ENCODE peak calls at places on chromosomes 12 and 14, in nine cellular contexts. One of them, this sample, is unnamed.

GRCh38 chr14:33280646-33281045 is 342.0 kb downstream of the NPAS3 start:
- DNase-seq in tibial nerve: no peak
- DNase-seq in activated CD4-positive, alpha-beta T cell treated with anti-CD3 and anti-CD28 coated beads, Interleukin-2, amount 50 U/mL, for 48 hours: no peak
- DNase-seq in activated CD8-positive, alpha-beta memory T cell treated with anti-CD3 and anti-CD28 coated beads, Interleukin-2, amount 50 U/mL, for 48 hours: no peak
- DNase-seq in GM20000: no peak
- DNase-seq in stimulated activated CD4-positive, alpha-beta T cell treated with anti-CD3 and anti-CD28 coated beads, TNF-alpha, amount 100 ng/mL, for 4 hours: no peak
- DNase-seq in CD8-positive, alpha-beta memory T cell: no peak
- DNase-seq in naive thymus-derived CD4-positive, alpha-beta T cell: no peak
- DNase-seq in tibial artery: no peak
- DNase-seq in this sample: no peak

GRCh38 chr12:121301876-121302275 is 5.4 kb upstream of the CAMKK2 start:
- DNase-seq in GM20000: no peak
- DNase-seq in naive thymus-derived CD4-positive, alpha-beta T cell: no peak
- DNase-seq in stimulated activated CD4-positive, alpha-beta T cell treated with anti-CD3 and anti-CD28 coated beads, TNF-alpha, amount 100 ng/mL, for 4 hours: no peak
- DNase-seq in tibial artery: no peak
- DNase-seq in activated CD4-positive, alpha-beta T cell treated with anti-CD3 and anti-CD28 coated beads, Interleukin-2, amount 50 U/mL, for 48 hours: no peak
- DNase-seq in tibial nerve: no peak
- DNase-seq in activated CD8-positive, alpha-beta memory T cell treated with anti-CD3 and anti-CD28 coated beads, Interleukin-2, amount 50 U/mL, for 48 hours: no peak
- DNase-seq in CD8-positive, alpha-beta memory T cell: no peak
- DNase-seq in this sample: no peak

GRCh38 chr12:666766-667308 is 3.6 kb upstream of the NINJ2 start:
- DNase-seq in tibial nerve: no peak
- DNase-seq in stimulated activated CD4-positive, alpha-beta T cell treated with anti-CD3 and anti-CD28 coated beads, TNF-alpha, amount 100 ng/mL, for 4 hours: no peak
- DNase-seq in activated CD8-positive, alpha-beta memory T cell treated with anti-CD3 and anti-CD28 coated beads, Interleukin-2, amount 50 U/mL, for 48 hours: no peak
- DNase-seq in GM20000: no peak
- DNase-seq in tibial artery: no peak
- DNase-seq in activated CD4-positive, alpha-beta T cell treated with anti-CD3 and anti-CD28 coated beads, Interleukin-2, amount 50 U/mL, for 48 hours: peak
- DNase-seq in CD8-positive, alpha-beta memory T cell: no peak
- DNase-seq in naive thymus-derived CD4-positive, alpha-beta T cell: peak
- DNase-seq in this sample: no peak

GRCh38 chr12:89235189-89235993 is 116.9 kb downstream of the DUSP6 start:
- DNase-seq in activated CD4-positive, alpha-beta T cell treated with anti-CD3 and anti-CD28 coated beads, Interleukin-2, amount 50 U/mL, for 48 hours: no peak
- DNase-seq in GM20000: no peak
- DNase-seq in tibial artery: no peak
- DNase-seq in stimulated activated CD4-positive, alpha-beta T cell treated with anti-CD3 and anti-CD28 coated beads, TNF-alpha, amount 100 ng/mL, for 4 hours: no peak
- DNase-seq in CD8-positive, alpha-beta memory T cell: no peak
- DNase-seq in naive thymus-derived CD4-positive, alpha-beta T cell: peak
- DNase-seq in tibial nerve: no peak
- DNase-seq in activated CD8-positive, alpha-beta memory T cell treated with anti-CD3 and anti-CD28 coated beads, Interleukin-2, amount 50 U/mL, for 48 hours: no peak
- DNase-seq in this sample: no peak

GRCh38 chr14:36428350-36428749 is 91.7 kb downstream of the NKX2-1 start:
- DNase-seq in tibial artery: no peak
- DNase-seq in tibial nerve: no peak
- DNase-seq in activated CD4-positive, alpha-beta T cell treated with anti-CD3 and anti-CD28 coated beads, Interleukin-2, amount 50 U/mL, for 48 hours: no peak
- DNase-seq in GM20000: no peak
- DNase-seq in naive thymus-derived CD4-positive, alpha-beta T cell: no peak
- DNase-seq in CD8-positive, alpha-beta memory T cell: no peak
- DNase-seq in activated CD8-positive, alpha-beta memory T cell treated with anti-CD3 and anti-CD28 coated beads, Interleukin-2, amount 50 U/mL, for 48 hours: no peak
- DNase-seq in stimulated activated CD4-positive, alpha-beta T cell treated with anti-CD3 and anti-CD28 coated beads, TNF-alpha, amount 100 ng/mL, for 4 hours: no peak
- DNase-seq in this sample: no peak

GRCh38 chr12:114742363-114742762 is 58.4 kb upstream of the TBX3 start:
- DNase-seq in activated CD8-positive, alpha-beta memory T cell treated with anti-CD3 and anti-CD28 coated beads, Interleukin-2, amount 50 U/mL, for 48 hours: no peak
- DNase-seq in naive thymus-derived CD4-positive, alpha-beta T cell: no peak
- DNase-seq in activated CD4-positive, alpha-beta T cell treated with anti-CD3 and anti-CD28 coated beads, Interleukin-2, amount 50 U/mL, for 48 hours: no peak
- DNase-seq in tibial artery: no peak
- DNase-seq in GM20000: no peak
- DNase-seq in CD8-positive, alpha-beta memory T cell: no peak
- DNase-seq in tibial nerve: no peak
- DNase-seq in stimulated activated CD4-positive, alpha-beta T cell treated with anti-CD3 and anti-CD28 coated beads, TNF-alpha, amount 100 ng/mL, for 4 hours: no peak
- DNase-seq in this sample: no peak

GRCh38 chr14:47391105-47391504 is 284.3 kb downstream of the MDGA2 start:
- DNase-seq in activated CD4-positive, alpha-beta T cell treated with anti-CD3 and anti-CD28 coated beads, Interleukin-2, amount 50 U/mL, for 48 hours: no peak
- DNase-seq in tibial nerve: no peak
- DNase-seq in CD8-positive, alpha-beta memory T cell: no peak
- DNase-seq in naive thymus-derived CD4-positive, alpha-beta T cell: no peak
- DNase-seq in tibial artery: no peak
- DNase-seq in stimulated activated CD4-positive, alpha-beta T cell treated with anti-CD3 and anti-CD28 coated beads, TNF-alpha, amount 100 ng/mL, for 4 hours: no peak
- DNase-seq in GM20000: no peak
- DNase-seq in activated CD8-positive, alpha-beta memory T cell treated with anti-CD3 and anti-CD28 coated beads, Interleukin-2, amount 50 U/mL, for 48 hours: no peak
- DNase-seq in this sample: no peak

GRCh38 chr14:104665663-104666522 is 23.5 kb upstream of the INF2 start:
- DNase-seq in activated CD8-positive, alpha-beta memory T cell treated with anti-CD3 and anti-CD28 coated beads, Interleukin-2, amount 50 U/mL, for 48 hours: no peak
- DNase-seq in stimulated activated CD4-positive, alpha-beta T cell treated with anti-CD3 and anti-CD28 coated beads, TNF-alpha, amount 100 ng/mL, for 4 hours: no peak
- DNase-seq in activated CD4-positive, alpha-beta T cell treated with anti-CD3 and anti-CD28 coated beads, Interleukin-2, amount 50 U/mL, for 48 hours: peak
- DNase-seq in tibial nerve: peak
- DNase-seq in CD8-positive, alpha-beta memory T cell: no peak
- DNase-seq in GM20000: no peak
- DNase-seq in naive thymus-derived CD4-positive, alpha-beta T cell: peak
- DNase-seq in tibial artery: no peak
- DNase-seq in this sample: peak

GRCh38 chr14:49692895-49693737 is at the start of gene KLHDC1:
- DNase-seq in activated CD8-positive, alpha-beta memory T cell treated with anti-CD3 and anti-CD28 coated beads, Interleukin-2, amount 50 U/mL, for 48 hours: peak
- DNase-seq in GM20000: peak
- DNase-seq in stimulated activated CD4-positive, alpha-beta T cell treated with anti-CD3 and anti-CD28 coated beads, TNF-alpha, amount 100 ng/mL, for 4 hours: peak
- DNase-seq in tibial nerve: peak
- DNase-seq in tibial artery: peak
- DNase-seq in CD8-positive, alpha-beta memory T cell: peak
- DNase-seq in activated CD4-positive, alpha-beta T cell treated with anti-CD3 and anti-CD28 coated beads, Interleukin-2, amount 50 U/mL, for 48 hours: peak
- DNase-seq in naive thymus-derived CD4-positive, alpha-beta T cell: peak
- DNase-seq in this sample: peak

GRCh38 chr12:120692524-120693033 is 5.6 kb downstream of the MLEC start:
- DNase-seq in tibial artery: no peak
- DNase-seq in naive thymus-derived CD4-positive, alpha-beta T cell: no peak
- DNase-seq in CD8-positive, alpha-beta memory T cell: no peak
- DNase-seq in GM20000: no peak
- DNase-seq in activated CD8-positive, alpha-beta memory T cell treated with anti-CD3 and anti-CD28 coated beads, Interleukin-2, amount 50 U/mL, for 48 hours: no peak
- DNase-seq in activated CD4-positive, alpha-beta T cell treated with anti-CD3 and anti-CD28 coated beads, Interleukin-2, amount 50 U/mL, for 48 hours: no peak
- DNase-seq in tibial nerve: no peak
- DNase-seq in stimulated activated CD4-positive, alpha-beta T cell treated with anti-CD3 and anti-CD28 coated beads, TNF-alpha, amount 100 ng/mL, for 4 hours: no peak
- DNase-seq in this sample: no peak

GRCh38 chr12:49044660-49045059 is 15.9 kb downstream of the KMT2D start:
- DNase-seq in naive thymus-derived CD4-positive, alpha-beta T cell: no peak
- DNase-seq in stimulated activated CD4-positive, alpha-beta T cell treated with anti-CD3 and anti-CD28 coated beads, TNF-alpha, amount 100 ng/mL, for 4 hours: no peak
- DNase-seq in tibial artery: no peak
- DNase-seq in activated CD4-positive, alpha-beta T cell treated with anti-CD3 and anti-CD28 coated beads, Interleukin-2, amount 50 U/mL, for 48 hours: no peak
- DNase-seq in activated CD8-positive, alpha-beta memory T cell treated with anti-CD3 and anti-CD28 coated beads, Interleukin-2, amount 50 U/mL, for 48 hours: no peak
- DNase-seq in GM20000: no peak
- DNase-seq in tibial nerve: no peak
- DNase-seq in CD8-positive, alpha-beta memory T cell: no peak
- DNase-seq in this sample: no peak

GRCh38 chr12:63440063-63440462 is 228.2 kb downstream of the DPY19L2 start:
- DNase-seq in GM20000: no peak
- DNase-seq in activated CD4-positive, alpha-beta T cell treated with anti-CD3 and anti-CD28 coated beads, Interleukin-2, amount 50 U/mL, for 48 hours: no peak
- DNase-seq in naive thymus-derived CD4-positive, alpha-beta T cell: no peak
- DNase-seq in CD8-positive, alpha-beta memory T cell: no peak
- DNase-seq in tibial nerve: no peak
- DNase-seq in activated CD8-positive, alpha-beta memory T cell treated with anti-CD3 and anti-CD28 coated beads, Interleukin-2, amount 50 U/mL, for 48 hours: no peak
- DNase-seq in tibial artery: no peak
- DNase-seq in stimulated activated CD4-positive, alpha-beta T cell treated with anti-CD3 and anti-CD28 coated beads, TNF-alpha, amount 100 ng/mL, for 4 hours: no peak
- DNase-seq in this sample: no peak

GRCh38 chr12:132593521-132593920 is 16.9 kb downstream of the LRCOL1 start:
- DNase-seq in activated CD4-positive, alpha-beta T cell treated with anti-CD3 and anti-CD28 coated beads, Interleukin-2, amount 50 U/mL, for 48 hours: no peak
- DNase-seq in tibial nerve: no peak
- DNase-seq in naive thymus-derived CD4-positive, alpha-beta T cell: no peak
- DNase-seq in activated CD8-positive, alpha-beta memory T cell treated with anti-CD3 and anti-CD28 coated beads, Interleukin-2, amount 50 U/mL, for 48 hours: no peak
- DNase-seq in stimulated activated CD4-positive, alpha-beta T cell treated with anti-CD3 and anti-CD28 coated beads, TNF-alpha, amount 100 ng/mL, for 4 hours: no peak
- DNase-seq in GM20000: no peak
- DNase-seq in tibial artery: no peak
- DNase-seq in CD8-positive, alpha-beta memory T cell: no peak
- DNase-seq in this sample: no peak

GRCh38 chr12:27965966-27966365 is 6.6 kb downstream of the PTHLH start:
- DNase-seq in GM20000: no peak
- DNase-seq in tibial nerve: no peak
- DNase-seq in tibial artery: no peak
- DNase-seq in CD8-positive, alpha-beta memory T cell: no peak
- DNase-seq in stimulated activated CD4-positive, alpha-beta T cell treated with anti-CD3 and anti-CD28 coated beads, TNF-alpha, amount 100 ng/mL, for 4 hours: no peak
- DNase-seq in activated CD4-positive, alpha-beta T cell treated with anti-CD3 and anti-CD28 coated beads, Interleukin-2, amount 50 U/mL, for 48 hours: no peak
- DNase-seq in activated CD8-positive, alpha-beta memory T cell treated with anti-CD3 and anti-CD28 coated beads, Interleukin-2, amount 50 U/mL, for 48 hours: no peak
- DNase-seq in naive thymus-derived CD4-positive, alpha-beta T cell: no peak
- DNase-seq in this sample: no peak

GRCh38 chr12:69932154-69932553 is 107.1 kb downstream of the MYRFL start:
- DNase-seq in naive thymus-derived CD4-positive, alpha-beta T cell: no peak
- DNase-seq in tibial artery: no peak
- DNase-seq in stimulated activated CD4-positive, alpha-beta T cell treated with anti-CD3 and anti-CD28 coated beads, TNF-alpha, amount 100 ng/mL, for 4 hours: no peak
- DNase-seq in CD8-positive, alpha-beta memory T cell: no peak
- DNase-seq in GM20000: no peak
- DNase-seq in activated CD8-positive, alpha-beta memory T cell treated with anti-CD3 and anti-CD28 coated beads, Interleukin-2, amount 50 U/mL, for 48 hours: no peak
- DNase-seq in tibial nerve: no peak
- DNase-seq in activated CD4-positive, alpha-beta T cell treated with anti-CD3 and anti-CD28 coated beads, Interleukin-2, amount 50 U/mL, for 48 hours: no peak
- DNase-seq in this sample: no peak

GRCh38 chr12:29610473-29611174 is 113.1 kb upstream of the OVCH1 start:
- DNase-seq in stimulated activated CD4-positive, alpha-beta T cell treated with anti-CD3 and anti-CD28 coated beads, TNF-alpha, amount 100 ng/mL, for 4 hours: no peak
- DNase-seq in activated CD8-positive, alpha-beta memory T cell treated with anti-CD3 and anti-CD28 coated beads, Interleukin-2, amount 50 U/mL, for 48 hours: no peak
- DNase-seq in CD8-positive, alpha-beta memory T cell: no peak
- DNase-seq in activated CD4-positive, alpha-beta T cell treated with anti-CD3 and anti-CD28 coated beads, Interleukin-2, amount 50 U/mL, for 48 hours: no peak
- DNase-seq in GM20000: no peak
- DNase-seq in tibial nerve: no peak
- DNase-seq in naive thymus-derived CD4-positive, alpha-beta T cell: no peak
- DNase-seq in tibial artery: no peak
- DNase-seq in this sample: no peak

GRCh38 chr12:77179515-77179914 is 114.1 kb upstream of the E2F7 start:
- DNase-seq in activated CD8-positive, alpha-beta memory T cell treated with anti-CD3 and anti-CD28 coated beads, Interleukin-2, amount 50 U/mL, for 48 hours: no peak
- DNase-seq in CD8-positive, alpha-beta memory T cell: no peak
- DNase-seq in naive thymus-derived CD4-positive, alpha-beta T cell: no peak
- DNase-seq in stimulated activated CD4-positive, alpha-beta T cell treated with anti-CD3 and anti-CD28 coated beads, TNF-alpha, amount 100 ng/mL, for 4 hours: no peak
- DNase-seq in activated CD4-positive, alpha-beta T cell treated with anti-CD3 and anti-CD28 coated beads, Interleukin-2, amount 50 U/mL, for 48 hours: no peak
- DNase-seq in tibial artery: no peak
- DNase-seq in GM20000: no peak
- DNase-seq in tibial nerve: no peak
- DNase-seq in this sample: no peak

GRCh38 chr12:45289245-45290217 is 73.6 kb downstream of the ANO6 start:
- DNase-seq in stimulated activated CD4-positive, alpha-beta T cell treated with anti-CD3 and anti-CD28 coated beads, TNF-alpha, amount 100 ng/mL, for 4 hours: no peak
- DNase-seq in tibial nerve: no peak
- DNase-seq in naive thymus-derived CD4-positive, alpha-beta T cell: no peak
- DNase-seq in tibial artery: no peak
- DNase-seq in CD8-positive, alpha-beta memory T cell: no peak
- DNase-seq in activated CD4-positive, alpha-beta T cell treated with anti-CD3 and anti-CD28 coated beads, Interleukin-2, amount 50 U/mL, for 48 hours: no peak
- DNase-seq in GM20000: no peak
- DNase-seq in activated CD8-positive, alpha-beta memory T cell treated with anti-CD3 and anti-CD28 coated beads, Interleukin-2, amount 50 U/mL, for 48 hours: no peak
- DNase-seq in this sample: no peak

GRCh38 chr12:94023879-94024278 is 124.5 kb upstream of the PLXNC1 start:
- DNase-seq in tibial nerve: no peak
- DNase-seq in stimulated activated CD4-positive, alpha-beta T cell treated with anti-CD3 and anti-CD28 coated beads, TNF-alpha, amount 100 ng/mL, for 4 hours: no peak
- DNase-seq in GM20000: no peak
- DNase-seq in CD8-positive, alpha-beta memory T cell: no peak
- DNase-seq in tibial artery: no peak
- DNase-seq in activated CD4-positive, alpha-beta T cell treated with anti-CD3 and anti-CD28 coated beads, Interleukin-2, amount 50 U/mL, for 48 hours: no peak
- DNase-seq in naive thymus-derived CD4-positive, alpha-beta T cell: no peak
- DNase-seq in activated CD8-positive, alpha-beta memory T cell treated with anti-CD3 and anti-CD28 coated beads, Interleukin-2, amount 50 U/mL, for 48 hours: no peak
- DNase-seq in this sample: no peak

GRCh38 chr14:92866181-92866752 is 56.7 kb upstream of the CHGA start:
- DNase-seq in CD8-positive, alpha-beta memory T cell: no peak
- DNase-seq in stimulated activated CD4-positive, alpha-beta T cell treated with anti-CD3 and anti-CD28 coated beads, TNF-alpha, amount 100 ng/mL, for 4 hours: no peak
- DNase-seq in tibial artery: no peak
- DNase-seq in tibial nerve: no peak
- DNase-seq in GM20000: no peak
- DNase-seq in naive thymus-derived CD4-positive, alpha-beta T cell: no peak
- DNase-seq in activated CD4-positive, alpha-beta T cell treated with anti-CD3 and anti-CD28 coated beads, Interleukin-2, amount 50 U/mL, for 48 hours: no peak
- DNase-seq in activated CD8-positive, alpha-beta memory T cell treated with anti-CD3 and anti-CD28 coated beads, Interleukin-2, amount 50 U/mL, for 48 hours: no peak
- DNase-seq in this sample: no peak

GRCh38 chr12:105214141-105214540 is 21.8 kb downstream of the APPL2 start:
- DNase-seq in activated CD8-positive, alpha-beta memory T cell treated with anti-CD3 and anti-CD28 coated beads, Interleukin-2, amount 50 U/mL, for 48 hours: no peak
- DNase-seq in activated CD4-positive, alpha-beta T cell treated with anti-CD3 and anti-CD28 coated beads, Interleukin-2, amount 50 U/mL, for 48 hours: no peak
- DNase-seq in GM20000: no peak
- DNase-seq in tibial artery: no peak
- DNase-seq in stimulated activated CD4-positive, alpha-beta T cell treated with anti-CD3 and anti-CD28 coated beads, TNF-alpha, amount 100 ng/mL, for 4 hours: no peak
- DNase-seq in CD8-positive, alpha-beta memory T cell: no peak
- DNase-seq in naive thymus-derived CD4-positive, alpha-beta T cell: no peak
- DNase-seq in tibial nerve: no peak
- DNase-seq in this sample: no peak

GRCh38 chr12:72226510-72226909 is 45.7 kb upstream of the TRHDE start:
- DNase-seq in stimulated activated CD4-positive, alpha-beta T cell treated with anti-CD3 and anti-CD28 coated beads, TNF-alpha, amount 100 ng/mL, for 4 hours: no peak
- DNase-seq in CD8-positive, alpha-beta memory T cell: no peak
- DNase-seq in naive thymus-derived CD4-positive, alpha-beta T cell: no peak
- DNase-seq in tibial nerve: no peak
- DNase-seq in activated CD4-positive, alpha-beta T cell treated with anti-CD3 and anti-CD28 coated beads, Interleukin-2, amount 50 U/mL, for 48 hours: no peak
- DNase-seq in activated CD8-positive, alpha-beta memory T cell treated with anti-CD3 and anti-CD28 coated beads, Interleukin-2, amount 50 U/mL, for 48 hours: no peak
- DNase-seq in tibial artery: no peak
- DNase-seq in GM20000: no peak
- DNase-seq in this sample: no peak

GRCh38 chr14:105864116-105864515 is 337.7 kb downstream of the TMEM121 start:
- DNase-seq in activated CD8-positive, alpha-beta memory T cell treated with anti-CD3 and anti-CD28 coated beads, Interleukin-2, amount 50 U/mL, for 48 hours: peak
- DNase-seq in tibial artery: peak
- DNase-seq in GM20000: no peak
- DNase-seq in CD8-positive, alpha-beta memory T cell: no peak
- DNase-seq in activated CD4-positive, alpha-beta T cell treated with anti-CD3 and anti-CD28 coated beads, Interleukin-2, amount 50 U/mL, for 48 hours: no peak
- DNase-seq in tibial nerve: no peak
- DNase-seq in stimulated activated CD4-positive, alpha-beta T cell treated with anti-CD3 and anti-CD28 coated beads, TNF-alpha, amount 100 ng/mL, for 4 hours: no peak
- DNase-seq in naive thymus-derived CD4-positive, alpha-beta T cell: no peak
- DNase-seq in this sample: peak

GRCh38 chr14:73238262-73238852 is 1.1 kb downstream of the PAPLN start:
- DNase-seq in stimulated activated CD4-positive, alpha-beta T cell treated with anti-CD3 and anti-CD28 coated beads, TNF-alpha, amount 100 ng/mL, for 4 hours: no peak
- DNase-seq in tibial nerve: no peak
- DNase-seq in CD8-positive, alpha-beta memory T cell: no peak
- DNase-seq in activated CD8-positive, alpha-beta memory T cell treated with anti-CD3 and anti-CD28 coated beads, Interleukin-2, amount 50 U/mL, for 48 hours: no peak
- DNase-seq in activated CD4-positive, alpha-beta T cell treated with anti-CD3 and anti-CD28 coated beads, Interleukin-2, amount 50 U/mL, for 48 hours: no peak
- DNase-seq in naive thymus-derived CD4-positive, alpha-beta T cell: no peak
- DNase-seq in GM20000: peak
- DNase-seq in tibial artery: peak
- DNase-seq in this sample: no peak

GRCh38 chr12:120006248-120006975 is 17.4 kb downstream of the BICDL1 start:
- DNase-seq in tibial nerve: no peak
- DNase-seq in activated CD4-positive, alpha-beta T cell treated with anti-CD3 and anti-CD28 coated beads, Interleukin-2, amount 50 U/mL, for 48 hours: no peak
- DNase-seq in GM20000: no peak
- DNase-seq in naive thymus-derived CD4-positive, alpha-beta T cell: no peak
- DNase-seq in stimulated activated CD4-positive, alpha-beta T cell treated with anti-CD3 and anti-CD28 coated beads, TNF-alpha, amount 100 ng/mL, for 4 hours: no peak
- DNase-seq in activated CD8-positive, alpha-beta memory T cell treated with anti-CD3 and anti-CD28 coated beads, Interleukin-2, amount 50 U/mL, for 48 hours: no peak
- DNase-seq in CD8-positive, alpha-beta memory T cell: no peak
- DNase-seq in tibial artery: no peak
- DNase-seq in this sample: no peak

GRCh38 chr12:93183940-93184663 is 193.6 kb upstream of the NUDT4 start:
- DNase-seq in naive thymus-derived CD4-positive, alpha-beta T cell: peak
- DNase-seq in GM20000: peak
- DNase-seq in stimulated activated CD4-positive, alpha-beta T cell treated with anti-CD3 and anti-CD28 coated beads, TNF-alpha, amount 100 ng/mL, for 4 hours: no peak
- DNase-seq in CD8-positive, alpha-beta memory T cell: no peak
- DNase-seq in activated CD8-positive, alpha-beta memory T cell treated with anti-CD3 and anti-CD28 coated beads, Interleukin-2, amount 50 U/mL, for 48 hours: no peak
- DNase-seq in tibial nerve: peak
- DNase-seq in tibial artery: peak
- DNase-seq in activated CD4-positive, alpha-beta T cell treated with anti-CD3 and anti-CD28 coated beads, Interleukin-2, amount 50 U/mL, for 48 hours: no peak
- DNase-seq in this sample: peak

GRCh38 chr12:5887758-5888157 is 57.3 kb downstream of the ANO2 start:
- DNase-seq in naive thymus-derived CD4-positive, alpha-beta T cell: no peak
- DNase-seq in tibial artery: no peak
- DNase-seq in GM20000: no peak
- DNase-seq in tibial nerve: no peak
- DNase-seq in activated CD4-positive, alpha-beta T cell treated with anti-CD3 and anti-CD28 coated beads, Interleukin-2, amount 50 U/mL, for 48 hours: no peak
- DNase-seq in stimulated activated CD4-positive, alpha-beta T cell treated with anti-CD3 and anti-CD28 coated beads, TNF-alpha, amount 100 ng/mL, for 4 hours: no peak
- DNase-seq in CD8-positive, alpha-beta memory T cell: no peak
- DNase-seq in activated CD8-positive, alpha-beta memory T cell treated with anti-CD3 and anti-CD28 coated beads, Interleukin-2, amount 50 U/mL, for 48 hours: no peak
- DNase-seq in this sample: no peak

GRCh38 chr14:68585690-68586089 is 207.2 kb downstream of the ZFP36L1 start:
- DNase-seq in activated CD8-positive, alpha-beta memory T cell treated with anti-CD3 and anti-CD28 coated beads, Interleukin-2, amount 50 U/mL, for 48 hours: no peak
- DNase-seq in tibial nerve: no peak
- DNase-seq in naive thymus-derived CD4-positive, alpha-beta T cell: no peak
- DNase-seq in tibial artery: no peak
- DNase-seq in stimulated activated CD4-positive, alpha-beta T cell treated with anti-CD3 and anti-CD28 coated beads, TNF-alpha, amount 100 ng/mL, for 4 hours: no peak
- DNase-seq in CD8-positive, alpha-beta memory T cell: no peak
- DNase-seq in activated CD4-positive, alpha-beta T cell treated with anti-CD3 and anti-CD28 coated beads, Interleukin-2, amount 50 U/mL, for 48 hours: no peak
- DNase-seq in GM20000: no peak
- DNase-seq in this sample: no peak

This sample was measured in NAMALWA.